ENCODE peak calls at places on chromosomes 12 and 14, in nine cellular contexts. One of them, this sample, is unnamed.

GRCh38 chr12:73952304-73952703 is 585.3 kb upstream of the ATXN7L3B start:
- DNase-seq in bronchial epithelial cell: no peak
- DNase-seq in cardiac fibroblast: no peak
- DNase-seq in astrocyte of the spinal cord: no peak
- DNase-seq in lower leg skin: no peak
- DNase-seq in AG09309: no peak
- DNase-seq in adrenal gland: no peak
- DNase-seq in HFF-Myc: no peak
- DNase-seq in LNCaP clone FGC: no peak
- DNase-seq in this sample: no peak

GRCh38 chr14:75648066-75648838 is 12.4 kb downstream of the ERG28 start:
- DNase-seq in bronchial epithelial cell: peak
- DNase-seq in cardiac fibroblast: peak
- DNase-seq in astrocyte of the spinal cord: peak
- DNase-seq in lower leg skin: no peak
- DNase-seq in AG09309: peak
- DNase-seq in adrenal gland: peak
- DNase-seq in HFF-Myc: peak
- DNase-seq in LNCaP clone FGC: peak
- DNase-seq in this sample: peak

GRCh38 chr14:61154606-61155005 is 126.5 kb downstream of the TMEM30B start:
- DNase-seq in bronchial epithelial cell: no peak
- DNase-seq in cardiac fibroblast: no peak
- DNase-seq in astrocyte of the spinal cord: peak
- DNase-seq in lower leg skin: no peak
- DNase-seq in AG09309: no peak
- DNase-seq in adrenal gland: no peak
- DNase-seq in HFF-Myc: no peak
- DNase-seq in LNCaP clone FGC: no peak
- DNase-seq in this sample: no peak

GRCh38 chr12:10285919-10286318 is 21.8 kb upstream of the KLRD1 start:
- DNase-seq in bronchial epithelial cell: no peak
- DNase-seq in cardiac fibroblast: no peak
- DNase-seq in astrocyte of the spinal cord: no peak
- DNase-seq in lower leg skin: no peak
- DNase-seq in AG09309: no peak
- DNase-seq in adrenal gland: no peak
- DNase-seq in HFF-Myc: no peak
- DNase-seq in LNCaP clone FGC: no peak
- DNase-seq in this sample: no peak

GRCh38 chr14:78595797-78596196 is 425.6 kb downstream of the NRXN3 start:
- DNase-seq in bronchial epithelial cell: no peak
- DNase-seq in cardiac fibroblast: no peak
- DNase-seq in astrocyte of the spinal cord: no peak
- DNase-seq in lower leg skin: no peak
- DNase-seq in AG09309: no peak
- DNase-seq in adrenal gland: no peak
- DNase-seq in HFF-Myc: no peak
- DNase-seq in LNCaP clone FGC: no peak
- DNase-seq in this sample: no peak

GRCh38 chr12:55034218-55034617 is 14.4 kb downstream of the NEUROD4 start:
- DNase-seq in bronchial epithelial cell: no peak
- DNase-seq in cardiac fibroblast: no peak
- DNase-seq in astrocyte of the spinal cord: no peak
- DNase-seq in lower leg skin: no peak
- DNase-seq in AG09309: no peak
- DNase-seq in adrenal gland: no peak
- DNase-seq in HFF-Myc: no peak
- DNase-seq in LNCaP clone FGC: no peak
- DNase-seq in this sample: no peak

GRCh38 chr14:103889313-103890051 is 38.8 kb upstream of the TDRD9 start:
- DNase-seq in bronchial epithelial cell: peak
- DNase-seq in cardiac fibroblast: peak
- DNase-seq in astrocyte of the spinal cord: no peak
- DNase-seq in lower leg skin: no peak
- DNase-seq in AG09309: no peak
- DNase-seq in adrenal gland: peak
- DNase-seq in HFF-Myc: no peak
- DNase-seq in LNCaP clone FGC: no peak
- DNase-seq in this sample: no peak

GRCh38 chr12:114011711-114012110 is 45.6 kb upstream of the RBM19 start:
- DNase-seq in bronchial epithelial cell: no peak
- DNase-seq in cardiac fibroblast: no peak
- DNase-seq in astrocyte of the spinal cord: no peak
- DNase-seq in lower leg skin: no peak
- DNase-seq in AG09309: no peak
- DNase-seq in adrenal gland: no peak
- DNase-seq in HFF-Myc: no peak
- DNase-seq in LNCaP clone FGC: no peak
- DNase-seq in this sample: no peak

GRCh38 chr14:55333785-55334485 is 62.7 kb downstream of the FBXO34 start:
- DNase-seq in bronchial epithelial cell: peak
- DNase-seq in cardiac fibroblast: no peak
- DNase-seq in astrocyte of the spinal cord: peak
- DNase-seq in lower leg skin: no peak
- DNase-seq in AG09309: no peak
- DNase-seq in adrenal gland: no peak
- DNase-seq in HFF-Myc: no peak
- DNase-seq in LNCaP clone FGC: no peak
- DNase-seq in this sample: no peak

GRCh38 chr14:77201696-77202095 is 20.1 kb downstream of the TMEM63C start:
- DNase-seq in bronchial epithelial cell: no peak
- DNase-seq in cardiac fibroblast: no peak
- DNase-seq in astrocyte of the spinal cord: no peak
- DNase-seq in lower leg skin: no peak
- DNase-seq in AG09309: no peak
- DNase-seq in adrenal gland: no peak
- DNase-seq in HFF-Myc: no peak
- DNase-seq in LNCaP clone FGC: no peak
- DNase-seq in this sample: no peak

GRCh38 chr14:61229475-61229888 is 51.7 kb downstream of the TMEM30B start:
- DNase-seq in bronchial epithelial cell: no peak
- DNase-seq in cardiac fibroblast: no peak
- DNase-seq in astrocyte of the spinal cord: no peak
- DNase-seq in lower leg skin: no peak
- DNase-seq in AG09309: no peak
- DNase-seq in adrenal gland: no peak
- DNase-seq in HFF-Myc: no peak
- DNase-seq in LNCaP clone FGC: peak
- DNase-seq in this sample: no peak

GRCh38 chr12:1443421-1444141 is 150.8 kb downstream of the FBXL14 start:
- DNase-seq in bronchial epithelial cell: no peak
- DNase-seq in cardiac fibroblast: peak
- DNase-seq in astrocyte of the spinal cord: peak
- DNase-seq in lower leg skin: no peak
- DNase-seq in AG09309: peak
- DNase-seq in adrenal gland: no peak
- DNase-seq in HFF-Myc: no peak
- DNase-seq in LNCaP clone FGC: no peak
- DNase-seq in this sample: no peak

GRCh38 chr12:991350-992278 is 591 bp downstream of the ERC1 start:
- DNase-seq in bronchial epithelial cell: peak
- DNase-seq in cardiac fibroblast: no peak
- DNase-seq in astrocyte of the spinal cord: peak
- DNase-seq in lower leg skin: peak
- DNase-seq in AG09309: no peak
- DNase-seq in adrenal gland: no peak
- DNase-seq in HFF-Myc: no peak
- DNase-seq in LNCaP clone FGC: peak
- DNase-seq in this sample: no peak

GRCh38 chr14:51236314-51236713 is 3.7 kb upstream of the TMX1 start:
- DNase-seq in bronchial epithelial cell: peak
- DNase-seq in cardiac fibroblast: peak
- DNase-seq in astrocyte of the spinal cord: no peak
- DNase-seq in lower leg skin: no peak
- DNase-seq in AG09309: no peak
- DNase-seq in adrenal gland: no peak
- DNase-seq in HFF-Myc: no peak
- DNase-seq in LNCaP clone FGC: no peak
- DNase-seq in this sample: no peak

GRCh38 chr12:123365141-123365917 is 682 bp upstream of the SBNO1 start:
- DNase-seq in bronchial epithelial cell: peak
- DNase-seq in cardiac fibroblast: peak
- DNase-seq in astrocyte of the spinal cord: peak
- DNase-seq in lower leg skin: peak
- DNase-seq in AG09309: peak
- DNase-seq in adrenal gland: peak
- DNase-seq in HFF-Myc: peak
- DNase-seq in LNCaP clone FGC: peak
- DNase-seq in this sample: peak

GRCh38 chr12:45543887-45544286 is 185.6 kb upstream of the ARID2 start:
- DNase-seq in bronchial epithelial cell: peak
- DNase-seq in cardiac fibroblast: peak
- DNase-seq in astrocyte of the spinal cord: peak
- DNase-seq in lower leg skin: peak
- DNase-seq in AG09309: peak
- DNase-seq in adrenal gland: peak
- DNase-seq in HFF-Myc: peak
- DNase-seq in LNCaP clone FGC: peak
- DNase-seq in this sample: peak

GRCh38 chr12:56449622-56449984 is 377 bp upstream of the TIMELESS start:
- DNase-seq in bronchial epithelial cell: no peak
- DNase-seq in cardiac fibroblast: no peak
- DNase-seq in astrocyte of the spinal cord: no peak
- DNase-seq in lower leg skin: no peak
- DNase-seq in AG09309: no peak
- DNase-seq in adrenal gland: no peak
- DNase-seq in HFF-Myc: no peak
- DNase-seq in LNCaP clone FGC: no peak
- DNase-seq in this sample: no peak

GRCh38 chr12:93601591-93601990 is 29.1 kb downstream of the SOCS2 start:
- DNase-seq in bronchial epithelial cell: no peak
- DNase-seq in cardiac fibroblast: no peak
- DNase-seq in astrocyte of the spinal cord: peak
- DNase-seq in lower leg skin: no peak
- DNase-seq in AG09309: no peak
- DNase-seq in adrenal gland: no peak
- DNase-seq in HFF-Myc: no peak
- DNase-seq in LNCaP clone FGC: no peak
- DNase-seq in this sample: no peak
- H3K4me3 ChIP-seq in bronchial epithelial cell: no peak
- H3K4me3 ChIP-seq in cardiac fibroblast: no peak
- H3K4me3 ChIP-seq in astrocyte of the spinal cord: no peak
- H3K4me3 ChIP-seq in lower leg skin: no peak
- H3K4me3 ChIP-seq in AG09309: no peak
- H3K4me3 ChIP-seq in adrenal gland: no peak
- H3K4me3 ChIP-seq in HFF-Myc: no peak
- H3K4me3 ChIP-seq in LNCaP clone FGC: no peak
- H3K4me3 ChIP-seq in this sample: no peak

DNA sequence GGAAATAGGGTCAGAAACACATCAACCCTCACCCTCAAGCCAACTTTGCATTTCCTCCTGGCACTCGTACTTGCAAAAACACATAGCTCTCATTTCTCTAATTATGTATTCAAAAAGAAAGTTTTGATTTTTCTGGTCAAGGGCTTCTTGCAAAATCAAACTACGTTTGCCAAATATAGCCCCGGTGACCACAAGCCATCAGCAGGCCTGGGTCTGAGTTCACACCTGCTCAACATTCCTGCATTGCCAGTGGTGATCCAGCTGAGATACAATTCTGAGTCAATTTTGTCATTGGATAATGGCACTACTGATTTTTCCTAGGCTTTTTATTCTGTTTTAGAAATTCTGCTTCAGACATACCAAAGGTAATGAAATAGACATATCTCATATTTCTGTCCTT is 10.7 kb upstream of the BHLHE41 start:
- DNase-seq in bronchial epithelial cell: no peak
- DNase-seq in cardiac fibroblast: no peak
- DNase-seq in astrocyte of the spinal cord: no peak
- DNase-seq in lower leg skin: no peak
- DNase-seq in AG09309: no peak
- DNase-seq in adrenal gland: no peak
- DNase-seq in HFF-Myc: no peak
- DNase-seq in LNCaP clone FGC: no peak
- DNase-seq in this sample: no peak
- H3K4me3 ChIP-seq in bronchial epithelial cell: no peak
- H3K4me3 ChIP-seq in cardiac fibroblast: no peak
- H3K4me3 ChIP-seq in astrocyte of the spinal cord: no peak
- H3K4me3 ChIP-seq in lower leg skin: no peak
- H3K4me3 ChIP-seq in AG09309: no peak
- H3K4me3 ChIP-seq in adrenal gland: no peak
- H3K4me3 ChIP-seq in HFF-Myc: no peak
- H3K4me3 ChIP-seq in LNCaP clone FGC: no peak
- H3K4me3 ChIP-seq in this sample: no peak

GRCh38 chr12:110436231-110436630 is 13.9 kb downstream of the ARPC3 start:
- DNase-seq in bronchial epithelial cell: peak
- DNase-seq in cardiac fibroblast: peak
- DNase-seq in astrocyte of the spinal cord: no peak
- DNase-seq in lower leg skin: no peak
- DNase-seq in AG09309: no peak
- DNase-seq in adrenal gland: no peak
- DNase-seq in HFF-Myc: no peak
- DNase-seq in LNCaP clone FGC: no peak
- DNase-seq in this sample: no peak

GRCh38 chr12:110426300-110426910 is 22.9 kb upstream of the ANAPC7 start:
- DNase-seq in bronchial epithelial cell: no peak
- DNase-seq in cardiac fibroblast: no peak
- DNase-seq in astrocyte of the spinal cord: no peak
- DNase-seq in lower leg skin: no peak
- DNase-seq in AG09309: no peak
- DNase-seq in adrenal gland: no peak
- DNase-seq in HFF-Myc: peak
- DNase-seq in LNCaP clone FGC: no peak
- DNase-seq in this sample: no peak

DNA sequence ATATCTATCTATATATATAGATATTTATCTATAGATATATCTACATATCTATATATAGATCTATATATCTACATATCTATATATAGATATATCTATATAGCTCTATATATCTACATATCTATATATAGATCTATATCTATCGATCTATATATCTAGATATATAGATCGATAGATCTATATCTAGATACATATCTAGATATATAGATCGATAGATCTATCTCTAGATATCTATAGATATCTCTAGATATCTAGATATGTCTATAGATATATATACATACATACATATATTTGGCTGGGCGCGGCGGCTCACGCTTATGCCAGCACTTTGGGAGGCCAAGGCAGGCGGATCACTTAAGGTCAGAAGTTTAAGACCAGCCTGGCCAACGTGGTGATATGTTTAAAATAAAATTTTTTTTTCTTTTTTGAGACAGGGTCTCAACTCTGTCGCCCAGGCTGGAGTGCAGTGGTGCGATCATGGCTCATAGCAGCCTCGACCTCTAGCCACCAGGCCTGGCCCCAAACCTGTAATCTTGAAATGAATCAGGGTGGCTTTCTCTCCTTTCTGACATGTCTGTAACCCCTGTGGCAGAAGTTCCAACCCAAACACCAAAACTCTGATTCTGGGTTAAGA is 18.1 kb downstream of the ARPC3 start:
- DNase-seq in bronchial epithelial cell: no peak
- DNase-seq in cardiac fibroblast: no peak
- DNase-seq in astrocyte of the spinal cord: no peak
- DNase-seq in lower leg skin: no peak
- DNase-seq in AG09309: no peak
- DNase-seq in adrenal gland: no peak
- DNase-seq in HFF-Myc: no peak
- DNase-seq in LNCaP clone FGC: no peak
- DNase-seq in this sample: no peak
- H3K4me3 ChIP-seq in bronchial epithelial cell: peak
- H3K4me3 ChIP-seq in cardiac fibroblast: no peak
- H3K4me3 ChIP-seq in astrocyte of the spinal cord: peak
- H3K4me3 ChIP-seq in lower leg skin: no peak
- H3K4me3 ChIP-seq in AG09309: no peak
- H3K4me3 ChIP-seq in adrenal gland: no peak
- H3K4me3 ChIP-seq in HFF-Myc: peak
- H3K4me3 ChIP-seq in LNCaP clone FGC: peak
- H3K4me3 ChIP-seq in this sample: peak

GRCh38 chr12:106582264-106582591 is 576 bp upstream of the RFX4 start:
- DNase-seq in bronchial epithelial cell: no peak
- DNase-seq in cardiac fibroblast: no peak
- DNase-seq in astrocyte of the spinal cord: no peak
- DNase-seq in lower leg skin: no peak
- DNase-seq in AG09309: no peak
- DNase-seq in adrenal gland: no peak
- DNase-seq in HFF-Myc: no peak
- DNase-seq in LNCaP clone FGC: no peak
- DNase-seq in this sample: no peak
- H3K4me3 ChIP-seq in bronchial epithelial cell: no peak
- H3K4me3 ChIP-seq in cardiac fibroblast: no peak
- H3K4me3 ChIP-seq in astrocyte of the spinal cord: no peak
- H3K4me3 ChIP-seq in lower leg skin: no peak
- H3K4me3 ChIP-seq in AG09309: no peak
- H3K4me3 ChIP-seq in adrenal gland: no peak
- H3K4me3 ChIP-seq in HFF-Myc: no peak
- H3K4me3 ChIP-seq in LNCaP clone FGC: no peak
- H3K4me3 ChIP-seq in this sample: peak